ENCODE peak calls at places on chromosomes 13 and 19, in five cellular contexts. X, W, L, P and I are unnamed samples.

GRCh38 chr13:112688560-112689497 is 1.0 kb upstream of the ATP11A start:
- DNase-seq in X (peak), W (no peak), L (peak), P (no peak), I (peak)

GRCh38 chr19:51116736-51117135 is 8.0 kb upstream of the SIGLEC9 start:
- DNase-seq in X (no peak), W (no peak), L (no peak), P (no peak), I (no peak)

GRCh38 chr13:40485611-40486517 is 180.6 kb downstream of the FOXO1 start:
- DNase-seq in X (no peak), W (no peak), L (peak), P (no peak), I (no peak)

GRCh38 chr19:33458171-33458633 is 63.4 kb downstream of the PEPD start:
- DNase-seq in X (no peak), W (no peak), L (no peak), P (no peak), I (no peak)

GRCh38 chr19:55384576-55385235 is 614 bp upstream of the TMEM238 start:
- DNase-seq in X (peak), W (no peak), L (peak), P (no peak), I (no peak)

GRCh38 chr13:45879666-45880065 is 28.1 kb upstream of the SIAH3 start:
- DNase-seq in X (no peak), W (no peak), L (peak), P (peak), I (peak)

GRCh38 chr13:73647417-73647816 is 486.8 kb downstream of the KLF12 start:
- DNase-seq in X (no peak), W (no peak), L (no peak), P (no peak), I (no peak)

GRCh38 chr13:85013006-85013405 is 786.2 kb downstream of the SLITRK6 start:
- DNase-seq in X (no peak), W (no peak), L (no peak), P (no peak), I (no peak)

GRCh38 chr19:51688665-51689571 is 4.2 kb upstream of the SPACA6 start:
- DNase-seq in X (no peak), W (peak), L (no peak), P (peak), I (peak)

GRCh38 chr13:48514776-48515175 is 18.1 kb downstream of the RCBTB2 start:
- DNase-seq in X (no peak), W (no peak), L (no peak), P (no peak), I (no peak)

GRCh38 chr19:46014534-46014933 is 8.3 kb downstream of the PGLYRP1 start:
- DNase-seq in X (no peak), W (no peak), L (no peak), P (no peak), I (no peak)

GRCh38 chr13:76389321-76389720 is 496.9 kb downstream of the KCTD12 start:
- DNase-seq in X (no peak), W (no peak), L (no peak), P (no peak), I (no peak)

GRCh38 chr13:20799726-20800416 is 26.1 kb upstream of the EEF1AKMT1 start:
- DNase-seq in X (no peak), W (no peak), L (no peak), P (peak), I (no peak)

GRCh38 chr13:43354147-43354945 is 331.0 kb downstream of the DNAJC15 start:
- DNase-seq in X (no peak), W (no peak), L (no peak), P (peak), I (no peak)

GRCh38 chr13:71870036-71870435 is 3.0 kb upstream of the DACH1 start:
- DNase-seq in X (no peak), W (no peak), L (no peak), P (no peak), I (no peak)

DNA sequence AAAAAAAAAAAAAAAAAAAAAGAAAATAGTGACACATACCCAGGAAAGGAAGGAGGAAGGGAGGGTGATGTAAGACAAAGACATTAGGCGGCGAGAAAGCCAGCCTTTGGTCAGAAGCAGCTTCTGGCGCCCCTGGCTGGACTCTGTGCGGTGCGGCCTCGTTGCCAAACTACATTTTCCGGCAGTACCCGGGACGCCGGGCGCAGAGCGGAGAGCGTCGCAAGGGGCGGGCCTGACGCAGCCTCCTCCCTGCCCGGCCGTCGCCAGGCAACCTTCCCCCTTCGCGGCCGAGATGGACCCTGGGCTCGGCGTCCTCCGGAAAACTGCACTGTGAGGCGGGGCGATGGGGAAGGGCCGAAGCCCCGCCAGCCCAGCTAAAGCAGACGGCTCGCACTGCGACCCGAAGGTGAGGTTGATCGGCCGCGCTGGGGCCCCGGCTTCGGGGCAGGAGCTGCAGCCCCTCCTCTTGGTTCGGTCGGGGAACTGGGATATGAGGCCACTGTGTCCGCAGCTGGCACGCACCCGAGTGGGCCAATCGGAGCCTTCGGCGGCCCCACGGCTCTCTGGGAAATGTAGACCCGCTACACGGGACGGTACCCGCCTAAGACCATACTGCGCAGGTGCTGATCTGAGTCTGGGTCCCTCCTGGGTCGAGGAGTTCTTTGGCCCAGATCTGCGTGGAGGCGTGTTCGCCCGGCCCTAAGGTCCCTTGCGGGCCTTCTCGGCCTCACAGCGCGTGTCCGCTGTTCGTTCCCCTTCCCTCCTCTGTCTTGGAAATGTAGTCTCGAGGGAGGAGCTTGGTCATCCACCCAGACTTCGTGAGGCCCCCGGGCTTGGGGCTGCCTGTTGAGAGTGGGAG is 2.3 kb upstream of the MZF1 start:
- DNase-seq in X (peak), W (peak), L (peak), P (peak), I (peak)
- TF ChIP-seq CTCF in X (no peak), W (no peak), L (peak), P (no peak), I (no peak)

GRCh38 chr13:64073203-64073602 is 2657.6 kb upstream of the PCDH20 start:
- DNase-seq in X (no peak), W (no peak), L (no peak), P (no peak), I (no peak)

GRCh38 chr13:64078480-64078936 is 2662.9 kb upstream of the PCDH20 start:
- DNase-seq in X (no peak), W (no peak), L (no peak), P (no peak), I (no peak)

GRCh38 chr13:64074989-64075474 is 2659.4 kb upstream of the PCDH20 start:
- DNase-seq in X (no peak), W (no peak), L (no peak), P (no peak), I (no peak)

GRCh38 chr13:64078025-64078424 is 2662.4 kb upstream of the PCDH20 start:
- DNase-seq in X (no peak), W (no peak), L (peak), P (no peak), I (no peak)

GRCh38 chr13:64075543-64076271 is 2660.1 kb upstream of the PCDH20 start:
- DNase-seq in X (no peak), W (no peak), L (peak), P (no peak), I (no peak)
- H3K4me3 ChIP-seq in X (no peak), W (no peak), L (peak), P (no peak), I (no peak)

GRCh38 chr19:11286312-11286974 is 9.5 kb upstream of the TSPAN16 start:
- DNase-seq in X (no peak), W (no peak), L (no peak), P (peak), I (peak)
- TF ChIP-seq CTCF in X (no peak), W (no peak), L (no peak), P (peak), I (peak)

DNA sequence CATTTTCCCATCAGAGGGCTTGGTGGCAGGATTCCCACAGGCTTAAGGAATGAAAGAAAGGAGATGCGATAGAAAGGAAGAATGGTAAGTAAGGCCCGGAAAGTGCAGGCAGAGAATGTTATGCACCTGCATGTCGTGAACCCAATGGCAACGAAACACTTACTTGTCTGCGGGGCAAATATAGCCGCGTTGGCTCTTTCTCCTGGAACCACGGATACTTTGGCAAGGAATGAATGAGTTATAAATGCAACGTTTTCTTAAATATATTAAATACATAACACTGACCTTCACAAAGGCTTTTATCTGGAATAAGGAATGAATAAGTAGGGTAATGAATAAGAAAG is 192.1 kb downstream of the KATNAL1 start:
- DNase-seq in X (no peak), W (no peak), L (no peak), P (no peak), I (no peak)
- H3K4me3 ChIP-seq in X (peak), W (peak), L (peak), P (peak), I (peak)

GRCh38 chr19:4619668-4620294 is 19.5 kb upstream of the TNFAIP8L1 start:
- DNase-seq in X (no peak), W (no peak), L (no peak), P (no peak), I (no peak)

GRCh38 chr19:4620675-4621074 is 18.6 kb upstream of the TNFAIP8L1 start:
- DNase-seq in X (no peak), W (no peak), L (no peak), P (no peak), I (no peak)

GRCh38 chr19:4624301-4624700 is 15.0 kb upstream of the TNFAIP8L1 start:
- DNase-seq in X (no peak), W (no peak), L (no peak), P (no peak), I (no peak)

GRCh38 chr19:4622695-4623421 is 16.5 kb upstream of the TNFAIP8L1 start:
- DNase-seq in X (no peak), W (no peak), L (no peak), P (no peak), I (no peak)

DNA sequence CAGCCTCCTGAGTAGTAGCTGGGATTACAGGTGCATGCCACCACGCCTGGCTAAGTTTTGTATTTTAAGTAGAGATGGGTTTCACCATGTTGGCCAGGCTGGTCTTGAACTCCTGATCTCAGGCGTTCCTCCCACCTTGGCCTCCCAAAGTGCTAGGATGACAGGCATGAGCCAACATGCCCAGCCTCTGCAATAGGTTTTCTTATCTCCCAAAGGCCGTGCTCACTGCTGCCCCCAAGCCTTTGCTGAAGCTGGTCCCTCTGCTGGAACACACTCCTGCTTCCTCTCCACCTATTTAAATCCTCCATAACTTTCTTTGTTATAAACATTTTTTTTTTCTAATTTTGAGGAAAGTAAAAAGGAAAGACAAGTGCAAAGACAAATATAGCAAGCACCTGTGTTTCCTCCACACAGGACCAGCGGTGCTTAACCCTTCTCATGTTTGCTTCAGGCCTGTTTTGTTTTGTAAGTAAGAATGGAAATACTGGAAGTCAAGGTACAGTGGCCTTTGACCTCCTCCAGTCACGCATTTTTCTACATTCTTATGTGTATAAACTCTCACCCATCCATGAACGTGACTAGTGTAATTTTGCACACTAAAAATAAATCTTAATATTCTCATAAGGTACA is 14.5 kb upstream of the TNFAIP8L1 start:
- DNase-seq in X (no peak), W (no peak), L (peak), P (no peak), I (no peak)
- TF ChIP-seq CTCF in X (peak), W (peak), L (peak), P (no peak), I (peak)

GRCh38 chr13:102401305-102401704 is 543 bp downstream of the FGF14 start:
- DNase-seq in X (no peak), W (no peak), L (no peak), P (no peak), I (peak)

GRCh38 chr13:102400619-102401125 is 1.2 kb downstream of the FGF14 start:
- DNase-seq in X (no peak), W (no peak), L (no peak), P (peak), I (peak)

GRCh38 chr13:102399791-102400618 is 1.8 kb downstream of the FGF14 start:
- DNase-seq in X (no peak), W (no peak), L (no peak), P (no peak), I (no peak)

GRCh38 chr13:102401755-102402154 is at the start of gene FGF14:
- DNase-seq in X (no peak), W (no peak), L (no peak), P (no peak), I (peak)

GRCh38 chr13:102402292-102402691 is 444 bp upstream of the FGF14 start:
- DNase-seq in X (no peak), W (no peak), L (no peak), P (peak), I (peak)
- H3K4me3 ChIP-seq in X (no peak), W (no peak), L (no peak), P (peak), I (peak)

DNA sequence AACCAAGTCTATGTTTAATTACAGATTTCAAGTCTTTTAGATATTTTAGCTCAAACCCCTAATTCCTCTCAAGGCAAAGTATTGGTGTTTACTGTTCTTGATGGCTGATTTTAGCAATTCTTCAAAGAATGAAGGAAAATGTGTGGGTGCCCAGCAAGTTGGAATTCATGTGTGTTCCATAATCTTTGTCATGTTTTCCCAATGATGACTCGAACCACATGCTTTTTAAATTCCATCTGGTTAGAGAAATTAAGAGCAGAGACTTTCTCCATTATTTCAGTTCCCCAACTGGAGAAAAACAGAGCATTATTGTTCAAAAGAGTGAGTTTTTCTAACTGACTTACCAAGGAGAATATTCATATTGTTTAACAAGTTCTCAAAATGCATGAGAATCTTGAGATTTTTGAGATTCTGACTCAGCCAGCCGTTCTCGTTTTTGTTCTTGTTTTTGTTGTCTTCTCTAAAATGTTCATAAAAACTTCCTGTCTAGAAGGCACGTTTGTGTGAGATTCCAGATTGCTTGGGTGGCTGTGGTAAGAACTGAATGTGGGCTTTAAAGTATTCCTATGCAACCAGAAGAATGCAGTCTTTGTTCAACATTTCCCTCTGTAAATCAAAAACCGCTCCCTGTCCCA is 404.7 kb downstream of the IRS2 start:
- DNase-seq in X (no peak), W (peak), L (no peak), P (peak), I (peak)
- TF ChIP-seq CTCF in X (no peak), W (no peak), L (no peak), P (no peak), I (no peak)

GRCh38 chr19:16908759-16909158 is 20.0 kb downstream of the F2RL3 start:
- DNase-seq in X (no peak), W (no peak), L (no peak), P (no peak), I (no peak)
- H3K4me3 ChIP-seq in X (no peak), W (no peak), L (no peak), P (no peak), I (no peak)

GRCh38 chr13:97810152-97810551 is 143.3 kb upstream of the IPO5 start:
- DNase-seq in X (no peak), W (no peak), L (no peak), P (peak), I (peak)
- TF ChIP-seq CTCF in X (peak), W (peak), L (peak), P (peak), I (peak)

GRCh38 chr13:23902975-23903905 is 5.9 kb upstream of the C1QTNF9B start:
- DNase-seq in X (no peak), W (no peak), L (no peak), P (no peak), I (no peak)
- H3K4me3 ChIP-seq in X (no peak), W (no peak), L (no peak), P (no peak), I (peak)